ENCODE peak calls at places on chromosomes 5 and 9, in seven cellular contexts. One of them, this sample, is unnamed. For H3K4me1 and H3K27me3, the result is how much of the 10 kb centered on the place peaks cover.

GRCh38 chr5:143980506-143980905 is 168.5 kb downstream of the HMHB1 start:
- DNase-seq in body of pancreas: no peak
- DNase-seq in GM12878: no peak
- DNase-seq in SJCRH30: no peak
- DNase-seq in ovary: no peak
- DNase-seq in right lobe of liver: no peak
- DNase-seq in astrocyte: no peak
- DNase-seq in this sample: no peak

GRCh38 chr9:131837316-131837715 is 97.4 kb upstream of the RAPGEF1 start:
- DNase-seq in astrocyte: no peak
- DNase-seq in body of pancreas: peak
- DNase-seq in GM12878: no peak
- DNase-seq in ovary: no peak
- DNase-seq in right lobe of liver: no peak
- DNase-seq in SJCRH30: peak
- DNase-seq in this sample: no peak

GRCh38 chr5:116530276-116530675 is 44.3 kb downstream of the SEMA6A start:
- DNase-seq in SJCRH30: no peak
- DNase-seq in right lobe of liver: no peak
- DNase-seq in ovary: no peak
- DNase-seq in body of pancreas: no peak
- DNase-seq in astrocyte: no peak
- DNase-seq in GM12878: no peak
- DNase-seq in this sample: no peak

GRCh38 chr5:151023651-151024050 is 3.3 kb downstream of the GPX3 start:
- DNase-seq in SJCRH30: no peak
- DNase-seq in ovary: peak
- DNase-seq in right lobe of liver: peak
- DNase-seq in GM12878: no peak
- DNase-seq in body of pancreas: peak
- DNase-seq in astrocyte: peak
- DNase-seq in this sample: peak

GRCh38 chr5:162456096-162456495 is 388.5 kb downstream of the GABRG2 start:
- DNase-seq in GM12878: no peak
- DNase-seq in SJCRH30: no peak
- DNase-seq in ovary: no peak
- DNase-seq in right lobe of liver: no peak
- DNase-seq in astrocyte: no peak
- DNase-seq in body of pancreas: no peak
- DNase-seq in this sample: no peak

GRCh38 chr5:36692791-36693763 is 86.7 kb downstream of the SLC1A3 start:
- DNase-seq in SJCRH30: no peak
- DNase-seq in GM12878: no peak
- DNase-seq in ovary: peak
- DNase-seq in right lobe of liver: peak
- DNase-seq in astrocyte: peak
- DNase-seq in body of pancreas: peak
- DNase-seq in this sample: peak

GRCh38 chr9:129726322-129727160 is 26.3 kb downstream of the PTGES start:
- DNase-seq in right lobe of liver: peak
- DNase-seq in astrocyte: peak
- DNase-seq in body of pancreas: peak
- DNase-seq in ovary: peak
- DNase-seq in SJCRH30: peak
- DNase-seq in GM12878: no peak
- DNase-seq in this sample: peak

GRCh38 chr9:74444389-74444788 is 52.7 kb upstream of the RORB start:
- DNase-seq in astrocyte: peak
- DNase-seq in body of pancreas: no peak
- DNase-seq in GM12878: no peak
- DNase-seq in ovary: no peak
- DNase-seq in right lobe of liver: no peak
- DNase-seq in SJCRH30: no peak
- DNase-seq in this sample: no peak

GRCh38 chr5:143041972-143042770 is 272.0 kb downstream of the ARHGAP26 start:
- DNase-seq in SJCRH30: peak
- DNase-seq in GM12878: no peak
- DNase-seq in body of pancreas: no peak
- DNase-seq in astrocyte: peak
- DNase-seq in ovary: no peak
- DNase-seq in right lobe of liver: no peak
- DNase-seq in this sample: no peak

GRCh38 chr5:151079838-151080619 is 805 bp downstream of the TNIP1 start:
- DNase-seq in body of pancreas: no peak
- DNase-seq in ovary: no peak
- DNase-seq in SJCRH30: no peak
- DNase-seq in right lobe of liver: no peak
- DNase-seq in astrocyte: peak
- DNase-seq in GM12878: no peak
- DNase-seq in this sample: no peak

GRCh38 chr5:37839441-37840035 is 303 bp downstream of the GDNF start:
- DNase-seq in GM12878: no peak
- DNase-seq in ovary: no peak
- DNase-seq in astrocyte: peak
- DNase-seq in SJCRH30: peak
- DNase-seq in right lobe of liver: no peak
- DNase-seq in body of pancreas: no peak
- DNase-seq in this sample: peak

GRCh38 chr9:118609355-118610044 is 759.7 kb downstream of the BRINP1 start:
- DNase-seq in GM12878: no peak
- DNase-seq in astrocyte: peak
- DNase-seq in SJCRH30: no peak
- DNase-seq in right lobe of liver: no peak
- DNase-seq in ovary: no peak
- DNase-seq in body of pancreas: no peak
- DNase-seq in this sample: no peak

GRCh38 chr5:173919443-173919842 is 31.3 kb downstream of the CPEB4 start:
- DNase-seq in GM12878: no peak
- DNase-seq in body of pancreas: no peak
- DNase-seq in ovary: no peak
- DNase-seq in astrocyte: no peak
- DNase-seq in SJCRH30: peak
- DNase-seq in right lobe of liver: no peak
- DNase-seq in this sample: no peak
- H3K4me1 ChIP-seq in GM12878: under half
- H3K4me1 ChIP-seq in body of pancreas: half or more
- H3K4me1 ChIP-seq in ovary: under half
- H3K4me1 ChIP-seq in astrocyte: under half
- H3K4me1 ChIP-seq in SJCRH30: under half
- H3K4me1 ChIP-seq in right lobe of liver: under half
- H3K4me1 ChIP-seq in this sample: under half

GRCh38 chr9:135242406-135242805 is 154.9 kb downstream of the OLFM1 start:
- DNase-seq in SJCRH30: no peak
- DNase-seq in right lobe of liver: peak
- DNase-seq in ovary: no peak
- DNase-seq in astrocyte: no peak
- DNase-seq in GM12878: no peak
- DNase-seq in body of pancreas: no peak
- DNase-seq in this sample: peak
- H3K27me3 ChIP-seq in SJCRH30: half or more
- H3K27me3 ChIP-seq in right lobe of liver: under half
- H3K27me3 ChIP-seq in ovary: under half
- H3K27me3 ChIP-seq in astrocyte: under half
- H3K27me3 ChIP-seq in GM12878: under half
- H3K27me3 ChIP-seq in body of pancreas: under half
- H3K27me3 ChIP-seq in this sample: under half

GRCh38 chr5:134551891-134552290 is 26.4 kb downstream of the JADE2 start:
- DNase-seq in body of pancreas: no peak
- DNase-seq in astrocyte: no peak
- DNase-seq in GM12878: no peak
- DNase-seq in SJCRH30: no peak
- DNase-seq in ovary: no peak
- DNase-seq in right lobe of liver: no peak
- DNase-seq in this sample: no peak

GRCh38 chr5:134547579-134547978 is 22.1 kb downstream of the JADE2 start:
- DNase-seq in body of pancreas: no peak
- DNase-seq in astrocyte: peak
- DNase-seq in SJCRH30: no peak
- DNase-seq in ovary: no peak
- DNase-seq in GM12878: no peak
- DNase-seq in right lobe of liver: no peak
- DNase-seq in this sample: peak

GRCh38 chr5:134547999-134548626 is 22.6 kb downstream of the JADE2 start:
- DNase-seq in body of pancreas: no peak
- DNase-seq in GM12878: no peak
- DNase-seq in astrocyte: no peak
- DNase-seq in ovary: no peak
- DNase-seq in SJCRH30: no peak
- DNase-seq in right lobe of liver: no peak
- DNase-seq in this sample: no peak

GRCh38 chr5:134550271-134551214 is 25.1 kb downstream of the JADE2 start:
- DNase-seq in ovary: no peak
- DNase-seq in right lobe of liver: no peak
- DNase-seq in SJCRH30: no peak
- DNase-seq in astrocyte: peak
- DNase-seq in GM12878: no peak
- DNase-seq in body of pancreas: no peak
- DNase-seq in this sample: no peak

DNA sequence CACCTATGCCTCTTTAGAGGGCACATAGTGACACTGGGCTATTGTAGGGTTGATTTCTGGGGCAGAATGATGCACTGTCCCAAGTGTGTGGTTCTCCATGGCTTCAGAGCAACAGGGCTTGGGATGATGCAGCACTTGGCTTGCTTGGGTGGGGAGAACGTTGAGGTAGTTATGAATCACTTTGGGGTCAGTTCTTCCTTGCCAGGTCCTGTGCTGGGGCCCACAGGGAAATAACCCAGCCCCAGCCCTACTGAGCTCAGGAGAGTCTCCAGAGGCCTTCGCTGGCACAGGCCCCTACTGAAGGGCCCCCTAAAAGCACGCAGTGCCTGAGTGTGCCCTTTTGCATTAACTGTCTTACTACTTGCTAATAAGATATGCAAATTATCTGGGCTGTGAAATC is 24.2 kb downstream of the JADE2 start:
- DNase-seq in GM12878: no peak
- DNase-seq in astrocyte: peak
- DNase-seq in body of pancreas: no peak
- DNase-seq in ovary: no peak
- DNase-seq in right lobe of liver: no peak
- DNase-seq in SJCRH30: no peak
- DNase-seq in this sample: peak
- H3K4me3 ChIP-seq in GM12878: no peak
- H3K4me3 ChIP-seq in astrocyte: no peak
- H3K4me3 ChIP-seq in body of pancreas: no peak
- H3K4me3 ChIP-seq in ovary: no peak
- H3K4me3 ChIP-seq in right lobe of liver: no peak
- H3K4me3 ChIP-seq in SJCRH30: no peak
- H3K4me3 ChIP-seq in this sample: no peak

GRCh38 chr5:96893342-96893741 is 17.0 kb downstream of the ERAP2 start:
- DNase-seq in SJCRH30: peak
- DNase-seq in GM12878: no peak
- DNase-seq in astrocyte: peak
- DNase-seq in ovary: no peak
- DNase-seq in body of pancreas: no peak
- DNase-seq in right lobe of liver: no peak
- DNase-seq in this sample: no peak
- H3K4me1 ChIP-seq in SJCRH30: under half
- H3K4me1 ChIP-seq in GM12878: under half
- H3K4me1 ChIP-seq in astrocyte: under half
- H3K4me1 ChIP-seq in ovary: under half
- H3K4me1 ChIP-seq in body of pancreas: under half
- H3K4me1 ChIP-seq in right lobe of liver: under half
- H3K4me1 ChIP-seq in this sample: under half

DNA sequence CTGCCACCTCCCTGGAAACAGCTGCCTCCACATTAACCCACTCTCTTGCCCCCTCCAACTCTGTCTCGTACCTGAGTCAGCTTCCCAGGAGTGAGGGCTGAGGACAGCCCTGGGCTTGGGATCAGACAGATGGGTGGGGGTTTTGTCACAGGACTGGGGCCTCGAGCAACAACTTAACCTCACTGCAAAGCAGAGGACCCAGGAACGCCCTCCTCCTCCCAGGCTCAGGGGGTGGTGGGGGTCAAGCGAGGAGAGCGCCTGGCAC is 446 bp downstream of the SARDH start:
- DNase-seq in body of pancreas: no peak
- DNase-seq in SJCRH30: no peak
- DNase-seq in ovary: no peak
- DNase-seq in right lobe of liver: no peak
- DNase-seq in GM12878: no peak
- DNase-seq in astrocyte: no peak
- DNase-seq in this sample: no peak
- H3K27me3 ChIP-seq in body of pancreas: under half
- H3K27me3 ChIP-seq in SJCRH30: under half
- H3K27me3 ChIP-seq in ovary: under half
- H3K27me3 ChIP-seq in right lobe of liver: under half
- H3K27me3 ChIP-seq in GM12878: under half
- H3K27me3 ChIP-seq in astrocyte: under half
- H3K27me3 ChIP-seq in this sample: under half